ENCODE peak calls at places on chromosome 14, in seven cellular contexts. One of them, this sample, is unnamed.

GRCh38 chr14:25904446-25904845 is 693.4 kb downstream of the NOVA1 start:
- DNase-seq in HepG2: no peak
- DNase-seq in A549: no peak
- DNase-seq in tibial nerve: no peak
- DNase-seq in stomach: no peak
- DNase-seq in transverse colon: no peak
- DNase-seq in K562: no peak
- DNase-seq in this sample: no peak

GRCh38 chr14:99125616-99126431 is 146.2 kb downstream of the BCL11B start:
- DNase-seq in HepG2: peak; percentile 6
- DNase-seq in A549: no peak
- DNase-seq in tibial nerve: peak; percentile 4
- DNase-seq in stomach: peak; percentile 10
- DNase-seq in transverse colon: no peak
- DNase-seq in K562: no peak
- DNase-seq in this sample: no peak

GRCh38 chr14:32384464-32384863 is 55.4 kb downstream of the AKAP6 start:
- DNase-seq in HepG2: no peak
- DNase-seq in A549: no peak
- DNase-seq in tibial nerve: no peak
- DNase-seq in stomach: no peak
- DNase-seq in transverse colon: no peak
- DNase-seq in K562: no peak
- DNase-seq in this sample: no peak

GRCh38 chr14:42965512-42965911 is 1358.8 kb downstream of the LRFN5 start:
- DNase-seq in HepG2: no peak
- DNase-seq in A549: no peak
- DNase-seq in tibial nerve: no peak
- DNase-seq in stomach: no peak
- DNase-seq in transverse colon: no peak
- DNase-seq in K562: no peak
- DNase-seq in this sample: no peak

GRCh38 chr14:38994721-38995120 is 108.3 kb downstream of the SEC23A start:
- DNase-seq in HepG2: no peak
- DNase-seq in A549: no peak
- DNase-seq in tibial nerve: no peak
- DNase-seq in stomach: no peak
- DNase-seq in transverse colon: no peak
- DNase-seq in K562: no peak
- DNase-seq in this sample: no peak

GRCh38 chr14:75842624-75843023 is 139.2 kb downstream of the TGFB3 start:
- DNase-seq in HepG2: no peak
- DNase-seq in A549: no peak
- DNase-seq in tibial nerve: no peak
- DNase-seq in stomach: no peak
- DNase-seq in transverse colon: no peak
- DNase-seq in K562: peak; percentile 30
- DNase-seq in this sample: no peak

GRCh38 chr14:21103165-21103709 is 2.4 kb downstream of the TMEM253 start:
- DNase-seq in HepG2: no peak
- DNase-seq in A549: no peak
- DNase-seq in tibial nerve: no peak
- DNase-seq in stomach: no peak
- DNase-seq in transverse colon: no peak
- DNase-seq in K562: no peak
- DNase-seq in this sample: no peak

GRCh38 chr14:62130441-62130840 is 368.2 kb downstream of the SNAPC1 start:
- DNase-seq in HepG2: no peak
- DNase-seq in A549: no peak
- DNase-seq in tibial nerve: no peak
- DNase-seq in stomach: no peak
- DNase-seq in transverse colon: no peak
- DNase-seq in K562: no peak
- DNase-seq in this sample: no peak

GRCh38 chr14:92441751-92442477 is 71.7 kb upstream of the RIN3 start:
- DNase-seq in HepG2: no peak
- DNase-seq in A549: no peak
- DNase-seq in tibial nerve: no peak
- DNase-seq in stomach: no peak
- DNase-seq in transverse colon: no peak
- DNase-seq in K562: no peak
- DNase-seq in this sample: no peak

GRCh38 chr14:67426161-67426560 is 14.2 kb upstream of the PLEK2 start:
- DNase-seq in HepG2: no peak
- DNase-seq in A549: no peak
- DNase-seq in tibial nerve: no peak
- DNase-seq in stomach: no peak
- DNase-seq in transverse colon: no peak
- DNase-seq in K562: no peak
- DNase-seq in this sample: no peak

GRCh38 chr14:89198544-89199329 is 218.3 kb downstream of the FOXN3 start:
- DNase-seq in HepG2: no peak
- DNase-seq in A549: no peak
- DNase-seq in tibial nerve: no peak
- DNase-seq in stomach: peak; percentile 56
- DNase-seq in transverse colon: no peak
- DNase-seq in K562: no peak
- DNase-seq in this sample: no peak

GRCh38 chr14:104394606-104394910 is 185.0 kb upstream of the C14orf180 start:
- DNase-seq in HepG2: no peak
- DNase-seq in A549: no peak
- DNase-seq in tibial nerve: no peak
- DNase-seq in stomach: no peak
- DNase-seq in transverse colon: no peak
- DNase-seq in K562: no peak
- DNase-seq in this sample: no peak

GRCh38 chr14:31622060-31622459 is 60.9 kb downstream of the NUBPL start:
- DNase-seq in HepG2: no peak
- DNase-seq in A549: no peak
- DNase-seq in tibial nerve: no peak
- DNase-seq in stomach: no peak
- DNase-seq in transverse colon: no peak
- DNase-seq in K562: no peak
- DNase-seq in this sample: no peak

GRCh38 chr14:32190713-32191112 is 11.1 kb upstream of the RNU6-7 start:
- DNase-seq in HepG2: no peak
- DNase-seq in A549: peak; percentile 29
- DNase-seq in tibial nerve: no peak
- DNase-seq in stomach: no peak
- DNase-seq in transverse colon: no peak
- DNase-seq in K562: no peak
- DNase-seq in this sample: no peak

GRCh38 chr14:55071870-55072640 is 20.6 kb downstream of the MAPK1IP1L start:
- DNase-seq in HepG2: no peak
- DNase-seq in A549: peak; percentile 32
- DNase-seq in tibial nerve: no peak
- DNase-seq in stomach: no peak
- DNase-seq in transverse colon: no peak
- DNase-seq in K562: no peak
- DNase-seq in this sample: no peak

GRCh38 chr14:106021832-106022231 is 495.4 kb downstream of the TMEM121 start:
- DNase-seq in HepG2: no peak
- DNase-seq in A549: no peak
- DNase-seq in tibial nerve: no peak
- DNase-seq in stomach: no peak
- DNase-seq in transverse colon: no peak
- DNase-seq in K562: no peak
- DNase-seq in this sample: no peak

GRCh38 chr14:21109377-21110260 is 8.8 kb downstream of the TMEM253 start:
- DNase-seq in HepG2: peak; percentile 79
- DNase-seq in A549: no peak
- DNase-seq in tibial nerve: no peak
- DNase-seq in stomach: no peak
- DNase-seq in transverse colon: no peak
- DNase-seq in K562: no peak
- DNase-seq in this sample: no peak

GRCh38 chr14:100256339-100256895 is 17.5 kb downstream of the YY1 start:
- DNase-seq in HepG2: no peak
- DNase-seq in A549: no peak
- DNase-seq in tibial nerve: no peak
- DNase-seq in stomach: no peak
- DNase-seq in transverse colon: no peak
- DNase-seq in K562: no peak
- DNase-seq in this sample: no peak

GRCh38 chr14:59032821-59033220 is 155.6 kb upstream of the DAAM1 start:
- DNase-seq in HepG2: no peak
- DNase-seq in A549: no peak
- DNase-seq in tibial nerve: no peak
- DNase-seq in stomach: no peak
- DNase-seq in transverse colon: no peak
- DNase-seq in K562: no peak
- DNase-seq in this sample: no peak

GRCh38 chr14:87161502-87161901 is 831.5 kb downstream of the GALC start:
- DNase-seq in HepG2: no peak
- DNase-seq in A549: no peak
- DNase-seq in tibial nerve: no peak
- DNase-seq in stomach: no peak
- DNase-seq in transverse colon: no peak
- DNase-seq in K562: no peak
- DNase-seq in this sample: no peak

GRCh38 chr14:30225171-30225570 is 297.5 kb upstream of the PRKD1 start:
- DNase-seq in HepG2: no peak
- DNase-seq in A549: no peak
- DNase-seq in tibial nerve: peak; percentile 79
- DNase-seq in stomach: no peak
- DNase-seq in transverse colon: no peak
- DNase-seq in K562: no peak
- DNase-seq in this sample: no peak

DNA sequence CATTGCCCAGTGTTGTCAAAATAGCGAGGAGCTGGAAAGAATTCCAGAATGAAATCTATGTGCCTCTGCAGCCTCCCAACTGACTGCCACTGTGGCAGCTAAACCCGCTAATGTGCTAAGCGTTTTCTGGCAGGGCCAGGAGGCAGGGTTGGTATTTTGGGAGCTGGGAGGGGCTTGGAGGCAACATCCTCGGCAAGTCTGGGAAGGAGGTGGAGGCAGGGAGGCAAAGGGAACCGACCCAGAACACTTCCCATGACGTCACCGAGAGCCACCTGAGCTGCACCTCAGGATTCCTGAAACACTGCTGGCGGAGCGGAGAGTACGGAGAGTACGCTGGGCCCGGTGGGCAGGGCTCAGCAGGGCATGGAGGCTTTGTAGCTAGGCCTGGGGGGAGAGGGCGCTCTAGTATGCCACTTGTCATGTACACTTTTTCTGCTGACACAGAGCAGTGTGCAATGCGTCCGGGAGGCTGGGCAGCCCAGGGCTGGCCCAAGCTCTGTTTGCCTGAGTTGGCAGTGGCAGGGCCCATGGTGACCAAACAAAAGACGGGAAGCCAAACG is 81.5 kb downstream of the DPF3 start:
- DNase-seq in HepG2: no peak
- DNase-seq in A549: no peak
- DNase-seq in tibial nerve: no peak
- DNase-seq in stomach: peak; percentile 27
- DNase-seq in transverse colon: peak; percentile 10
- DNase-seq in K562: no peak
- DNase-seq in this sample: no peak
- TF ChIP-seq POLR2A in HepG2: no peak
- TF ChIP-seq POLR2A in A549: no peak
- TF ChIP-seq POLR2A in tibial nerve: no peak
- TF ChIP-seq POLR2A in stomach: no peak
- TF ChIP-seq POLR2A in transverse colon: no peak
- TF ChIP-seq POLR2A in K562: no peak
- TF ChIP-seq POLR2A in this sample: no peak

GRCh38 chr14:103206023-103206481 is 82.8 kb downstream of the TNFAIP2 start:
- DNase-seq in HepG2: no peak
- DNase-seq in A549: no peak
- DNase-seq in tibial nerve: no peak
- DNase-seq in stomach: no peak
- DNase-seq in transverse colon: no peak
- DNase-seq in K562: no peak
- DNase-seq in this sample: peak; percentile 76
- TF ChIP-seq EP300 in HepG2: no peak
- TF ChIP-seq EP300 in A549: no peak
- TF ChIP-seq EP300 in tibial nerve: no peak
- TF ChIP-seq EP300 in stomach: no peak
- TF ChIP-seq EP300 in transverse colon: no peak
- TF ChIP-seq EP300 in K562: no peak
- TF ChIP-seq EP300 in this sample: no peak

GRCh38 chr14:22872833-22873520 is 1.4 kb downstream of the LRP10 start:
- DNase-seq in HepG2: no peak
- DNase-seq in A549: no peak
- DNase-seq in tibial nerve: no peak
- DNase-seq in stomach: no peak
- DNase-seq in transverse colon: no peak
- DNase-seq in K562: no peak
- DNase-seq in this sample: no peak

GRCh38 chr14:22875003-22875747 is 3.6 kb downstream of the LRP10 start:
- DNase-seq in HepG2: no peak
- DNase-seq in A549: no peak
- DNase-seq in tibial nerve: no peak
- DNase-seq in stomach: no peak
- DNase-seq in transverse colon: no peak
- DNase-seq in K562: no peak
- DNase-seq in this sample: no peak

GRCh38 chr14:22870811-22871199 is 735 bp upstream of the LRP10 start:
- DNase-seq in HepG2: no peak
- DNase-seq in A549: no peak
- DNase-seq in tibial nerve: no peak
- DNase-seq in stomach: no peak
- DNase-seq in transverse colon: no peak
- DNase-seq in K562: no peak
- DNase-seq in this sample: no peak

GRCh38 chr14:22871200-22871961 is at the start of gene LRP10:
- DNase-seq in HepG2: peak; percentile 95
- DNase-seq in A549: peak; percentile 93
- DNase-seq in tibial nerve: peak; percentile 89
- DNase-seq in stomach: peak; percentile 96
- DNase-seq in transverse colon: peak; percentile 96
- DNase-seq in K562: peak; percentile 97
- DNase-seq in this sample: peak; percentile 94

GRCh38 chr14:22871962-22872832 is 657 bp downstream of the LRP10 start:
- DNase-seq in HepG2: peak; percentile 84
- DNase-seq in A549: peak; percentile 90
- DNase-seq in tibial nerve: peak; percentile 91
- DNase-seq in stomach: peak; percentile 90
- DNase-seq in transverse colon: peak; percentile 92
- DNase-seq in K562: peak; percentile 93
- DNase-seq in this sample: peak; percentile 87
- TF ChIP-seq POLR2A in HepG2: no peak
- TF ChIP-seq POLR2A in A549: peak; percentile 24
- TF ChIP-seq POLR2A in tibial nerve: no peak
- TF ChIP-seq POLR2A in stomach: no peak
- TF ChIP-seq POLR2A in transverse colon: peak; percentile 23
- TF ChIP-seq POLR2A in K562: peak; percentile 43
- TF ChIP-seq POLR2A in this sample: peak; percentile 53

DNA sequence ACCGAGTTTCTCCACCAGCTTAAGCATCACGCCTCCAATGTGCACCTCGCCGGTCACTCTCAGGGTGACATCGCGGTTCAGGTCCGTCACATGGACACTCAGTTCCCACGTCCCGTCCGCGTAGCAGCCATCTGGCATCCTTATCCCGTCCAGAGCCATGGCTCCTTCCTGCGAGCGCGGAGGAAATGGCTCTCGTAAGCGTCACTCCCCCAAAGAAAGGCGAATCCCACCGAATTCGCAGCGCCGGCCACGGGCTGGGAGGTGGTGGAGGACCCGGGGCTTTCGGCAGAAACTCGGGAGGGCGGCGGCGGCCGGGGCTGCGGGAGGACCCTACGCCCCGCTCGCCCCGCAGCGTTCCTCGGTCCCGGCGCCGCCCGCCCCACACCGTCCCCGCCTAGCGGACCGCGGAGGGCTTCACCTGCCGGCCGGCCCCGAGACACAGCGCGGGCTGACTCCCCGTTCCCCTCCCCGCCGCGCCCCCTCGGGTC is 396 bp downstream of the FERMT2 start:
- DNase-seq in HepG2: peak; percentile 22
- DNase-seq in A549: peak; percentile 55
- DNase-seq in tibial nerve: peak; percentile 60
- DNase-seq in stomach: peak; percentile 35
- DNase-seq in transverse colon: peak; percentile 38
- DNase-seq in K562: no peak
- DNase-seq in this sample: peak; percentile 67
- TF ChIP-seq EP300 in HepG2: no peak
- TF ChIP-seq EP300 in A549: no peak
- TF ChIP-seq EP300 in tibial nerve: peak; percentile 62
- TF ChIP-seq EP300 in stomach: no peak
- TF ChIP-seq EP300 in transverse colon: no peak
- TF ChIP-seq EP300 in K562: no peak
- TF ChIP-seq EP300 in this sample: no peak

This sample was measured in ovary.